ENCODE peak calls at places on chromosomes 3 and 15, in four cellular contexts. T, D, J and V are unnamed samples.

GRCh38 chr15:88246666-88247446 is 9.7 kb downstream of the NTRK3 start:
- DNase-seq in T (peak), D (peak), J (peak), V (peak)

GRCh38 chr3:78645628-78646310 is 1122.0 kb downstream of the ROBO1 start:
- DNase-seq in T (peak), D (no peak), J (no peak), V (peak)

GRCh38 chr3:123834631-123835030 is 49.5 kb downstream of the MYLK start:
- DNase-seq in T (no peak), D (no peak), J (no peak), V (no peak)

GRCh38 chr3:65986285-65986684 is 52.4 kb downstream of the MAGI1 start:
- DNase-seq in T (no peak), D (no peak), J (no peak), V (no peak)

GRCh38 chr15:65558336-65558735 is 28.1 kb downstream of the HACD3 start:
- DNase-seq in T (no peak), D (no peak), J (no peak), V (no peak)

GRCh38 chr3:166283856-166284255 is 446.6 kb upstream of the BCHE start:
- DNase-seq in T (no peak), D (no peak), J (no peak), V (no peak)

GRCh38 chr3:195612075-195612800 is 28.5 kb upstream of the APOD start:
- DNase-seq in T (no peak), D (no peak), J (no peak), V (peak)

GRCh38 chr15:34133511-34133910 is 31.6 kb downstream of the PGBD4 start:
- DNase-seq in T (no peak), D (no peak), J (no peak), V (no peak)

GRCh38 chr3:158079599-158079998 is 26.6 kb downstream of the SHOX2 start:
- DNase-seq in T (no peak), D (no peak), J (no peak), V (no peak)

GRCh38 chr15:40436116-40436891 is 4.4 kb upstream of the BAHD1 start:
- DNase-seq in T (peak), D (no peak), J (peak), V (no peak)

GRCh38 chr3:19149388-19149787 is 1.1 kb downstream of the KCNH8 start:
- DNase-seq in T (peak), D (no peak), J (no peak), V (peak)

GRCh38 chr15:31223478-31224350 is 102.9 kb upstream of the KLF13 start:
- DNase-seq in T (no peak), D (no peak), J (no peak), V (no peak)

GRCh38 chr3:81823882-81824395 is 62.5 kb upstream of the GBE1 start:
- DNase-seq in T (no peak), D (no peak), J (no peak), V (no peak)

GRCh38 chr3:106183762-106184391 is 315.1 kb upstream of the CBLB start:
- DNase-seq in T (no peak), D (no peak), J (no peak), V (peak)

GRCh38 chr3:184155644-184156521 is 706 bp downstream of the DVL3 start:
- DNase-seq in T (peak), D (no peak), J (no peak), V (peak)

GRCh38 chr15:35630985-35631384 is 85.0 kb upstream of the DPH6 start:
- DNase-seq in T (no peak), D (no peak), J (no peak), V (no peak)

GRCh38 chr15:48795901-48796300 is 15.0 kb downstream of the CEP152 start:
- DNase-seq in T (no peak), D (no peak), J (no peak), V (peak)

GRCh38 chr3:47163023-47163989 is 607 bp downstream of the SETD2 start:
- DNase-seq in T (no peak), D (peak), J (peak), V (peak)

GRCh38 chr3:171417813-171418212 is 42.4 kb downstream of the TNIK start:
- DNase-seq in T (no peak), D (no peak), J (no peak), V (no peak)

GRCh38 chr3:170128977-170129431 is 52.5 kb downstream of the PHC3 start:
- DNase-seq in T (no peak), D (no peak), J (no peak), V (peak)